ENCODE peak calls at places on chromosomes 7 and 10, in four cellular contexts. P, R, J and S are unnamed samples.

GRCh38 chr10:86082556-86082955 is 284.0 kb downstream of the GRID1 start:
- DNase-seq in R (no peak), J (no peak), P (no peak), S (no peak)

GRCh38 chr10:122279725-122280141 is 8.6 kb downstream of the BTBD16 start:
- DNase-seq in R (peak; percentile 59), P (no peak), J (peak; percentile 28), S (peak; percentile 63)

GRCh38 chr10:73439605-73440298 is 6.4 kb upstream of the MSS51 start:
- DNase-seq in R (peak; percentile 24), P (no peak), J (peak; percentile 81), S (no peak)

GRCh38 chr7:81004098-81004497 is 85.2 kb upstream of the SEMA3C start:
- DNase-seq in P (no peak), J (peak; percentile 81), R (no peak), S (no peak)

GRCh38 chr10:121265320-121265719 is 332.9 kb downstream of the FGFR2 start:
- DNase-seq in R (no peak), J (no peak), P (no peak), S (no peak)

GRCh38 chr7:66627876-66628360 is 763 bp upstream of the KCTD7 start:
- DNase-seq in P (no peak), R (no peak), J (no peak), S (no peak)

GRCh38 chr10:120423350-120424197 is 33.5 kb upstream of the PLPP4 start:
- DNase-seq in R (peak; percentile 46), J (peak; percentile 13), P (peak; percentile 12), S (no peak)

GRCh38 chr10:96612052-96612830 is 25.4 kb upstream of the TM9SF3 start:
- DNase-seq in R (no peak), P (no peak), J (no peak), S (no peak)

GRCh38 chr7:33177876-33178275 is 48.5 kb downstream of the BBS9 start:
- DNase-seq in R (no peak), P (no peak), J (no peak), S (no peak)

GRCh38 chr10:129332476-129332875 is 134.6 kb upstream of the MGMT start:
- DNase-seq in R (no peak), P (no peak), J (peak; percentile 1), S (no peak)

GRCh38 chr7:3668743-3669142 is 367.7 kb downstream of the SDK1 start:
- DNase-seq in J (no peak), R (no peak), P (no peak), S (no peak)

GRCh38 chr7:3670898-3671297 is 369.8 kb downstream of the SDK1 start:
- DNase-seq in J (no peak), P (no peak), R (no peak), S (no peak)

GRCh38 chr7:3678411-3678810 is 377.4 kb downstream of the SDK1 start:
- DNase-seq in J (no peak), P (no peak), R (no peak), S (no peak)

GRCh38 chr7:3673524-3673923 is 372.5 kb downstream of the SDK1 start:
- DNase-seq in P (peak; percentile 14), J (peak; percentile 6), R (no peak), S (no peak)
- TF ChIP-seq CTCF in P (peak; percentile 50), J (peak; percentile 17), R (peak; percentile 42), S (no peak)

DNA sequence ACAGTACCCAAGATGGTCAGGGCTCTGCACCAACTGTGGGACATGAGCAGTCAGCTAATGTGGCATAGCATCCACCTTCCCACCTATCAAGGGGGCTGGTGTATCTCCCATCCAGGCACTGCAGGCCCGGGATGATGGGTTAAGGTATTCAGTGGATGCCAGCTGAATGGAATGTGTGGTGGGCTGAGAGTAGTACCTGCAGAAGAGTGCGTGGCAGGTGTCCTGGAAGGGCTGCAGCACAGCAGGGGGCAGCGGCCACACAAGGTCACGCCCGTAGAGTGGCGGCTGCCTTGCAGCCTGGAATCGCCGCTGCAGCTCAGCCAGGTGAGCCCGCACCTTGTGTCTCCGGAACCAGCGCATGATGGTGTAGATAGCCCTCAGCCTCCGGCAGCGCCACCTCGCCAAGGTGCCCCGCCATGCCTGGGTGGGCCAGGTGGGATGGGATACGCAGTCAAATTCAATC is 13.3 kb downstream of the MYO1G start:
- DNase-seq in J (no peak), R (no peak), P (no peak), S (no peak)
- TF ChIP-seq CTCF in J (no peak), R (no peak), P (no peak), S (no peak)

GRCh38 chr10:11787374-11787773 is 35.8 kb upstream of the PROSER2 start:
- DNase-seq in P (no peak), J (no peak), R (no peak), S (no peak)

GRCh38 chr10:11781114-11781513 is 38.9 kb downstream of the ECHDC3 start:
- DNase-seq in P (no peak), J (no peak), R (no peak), S (no peak)

GRCh38 chr10:11783558-11783865 is 39.6 kb upstream of the PROSER2 start:
- DNase-seq in R (no peak), J (no peak), P (no peak), S (no peak)

GRCh38 chr10:11787846-11788245 is 35.3 kb upstream of the PROSER2 start:
- DNase-seq in R (no peak), P (no peak), J (no peak), S (no peak)

GRCh38 chr10:11782793-11783557 is 40.2 kb upstream of the PROSER2 start:
- DNase-seq in J (peak; percentile 58), P (no peak), R (no peak), S (no peak)
- TF ChIP-seq CTCF in J (peak; percentile 77), P (peak; percentile 78), R (peak; percentile 77), S (peak; percentile 44)

GRCh38 chr10:79378383-79378646 is 31.0 kb downstream of the PPIF start:
- DNase-seq in J (no peak), P (no peak), R (no peak), S (peak; percentile 49)

GRCh38 chr10:79380125-79380917 is 33.1 kb downstream of the PPIF start:
- DNase-seq in J (peak; percentile 44), R (no peak), P (no peak), S (peak; percentile 88)

GRCh38 chr10:79378647-79379511 is 31.6 kb downstream of the PPIF start:
- DNase-seq in P (no peak), R (no peak), J (no peak), S (peak; percentile 55)

GRCh38 chr10:79380918-79381775 is 33.9 kb downstream of the PPIF start:
- DNase-seq in P (no peak), R (no peak), J (no peak), S (peak; percentile 70)

DNA sequence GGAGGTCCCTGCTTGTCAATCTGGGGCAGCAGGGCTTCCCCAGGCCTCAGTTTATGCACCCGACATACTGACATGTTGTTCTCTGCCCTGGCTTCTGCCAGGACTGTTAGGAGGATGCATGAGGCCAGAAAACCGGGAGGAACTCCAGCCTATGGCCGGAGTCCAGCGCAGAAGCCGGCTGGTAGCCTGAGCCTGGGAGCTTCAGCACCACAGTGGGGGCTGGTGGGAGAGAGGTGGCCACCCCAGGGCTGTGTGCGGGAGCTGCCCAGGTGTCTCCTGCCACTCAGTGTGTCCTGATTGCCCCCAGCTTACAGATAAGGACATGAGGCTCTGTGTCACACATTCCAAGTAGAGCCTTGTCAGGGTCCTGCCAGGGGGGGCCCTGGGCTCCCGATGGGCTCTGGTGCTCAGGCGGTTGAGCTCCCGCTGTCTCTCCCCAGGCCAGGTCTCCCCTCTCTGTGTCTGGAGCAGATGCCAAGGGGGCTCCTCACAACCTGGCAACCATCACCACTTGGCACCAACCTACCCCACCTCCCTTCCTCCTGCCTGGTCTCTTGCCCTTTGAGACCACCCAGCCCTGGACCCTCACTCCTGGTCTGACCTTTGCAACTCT is 32.3 kb downstream of the PPIF start:
- DNase-seq in P (peak; percentile 58), J (no peak), R (no peak), S (no peak)
- TF ChIP-seq CTCF in P (no peak), J (no peak), R (no peak), S (no peak)

DNA sequence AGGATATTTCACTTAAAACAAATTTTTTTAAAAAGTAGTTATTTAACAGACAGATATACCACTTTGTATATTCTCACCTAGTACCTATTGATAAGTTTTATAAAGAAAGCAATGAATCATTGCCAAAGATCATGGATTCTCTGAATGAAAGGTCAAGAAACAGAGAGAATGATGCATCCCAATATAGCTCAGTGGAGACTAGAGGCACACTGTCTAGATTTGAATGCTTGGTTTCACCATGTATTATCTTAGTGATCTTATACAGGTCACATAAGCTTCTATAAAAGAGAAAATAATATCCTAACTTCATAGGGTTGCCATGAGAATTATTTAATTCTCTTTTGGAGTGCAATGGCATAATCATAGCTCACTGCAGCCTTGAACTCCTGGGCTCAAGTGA is 87.0 kb upstream of the LRRN3 start:
- DNase-seq in P (no peak), J (no peak), R (no peak), S (no peak)
- TF ChIP-seq CTCF in P (no peak), J (no peak), R (no peak), S (no peak)

DNA sequence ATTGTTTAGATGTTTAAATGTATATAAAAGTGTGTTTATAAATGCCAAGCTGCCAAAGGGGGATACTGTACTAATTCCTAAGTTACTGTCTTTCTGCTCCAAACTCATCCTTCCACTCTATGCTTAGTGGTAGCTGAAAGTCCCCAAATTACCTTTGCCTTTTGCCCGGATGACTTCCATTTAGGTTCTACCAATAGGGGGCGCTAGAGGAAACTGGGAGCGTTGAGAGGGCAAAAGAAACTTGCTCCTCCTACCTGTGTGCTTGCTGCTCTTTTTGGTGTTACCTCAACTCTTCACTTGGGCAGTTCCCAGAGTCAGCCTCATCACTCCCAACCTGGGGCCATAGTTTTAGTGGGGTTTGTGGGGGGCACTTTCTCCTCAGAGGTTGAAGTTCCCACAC is 5.9 kb upstream of the OR2A25 start:
- DNase-seq in P (no peak), R (no peak), J (no peak), S (no peak)
- TF ChIP-seq CTCF in P (no peak), R (no peak), J (peak; percentile 3), S (no peak)

DNA sequence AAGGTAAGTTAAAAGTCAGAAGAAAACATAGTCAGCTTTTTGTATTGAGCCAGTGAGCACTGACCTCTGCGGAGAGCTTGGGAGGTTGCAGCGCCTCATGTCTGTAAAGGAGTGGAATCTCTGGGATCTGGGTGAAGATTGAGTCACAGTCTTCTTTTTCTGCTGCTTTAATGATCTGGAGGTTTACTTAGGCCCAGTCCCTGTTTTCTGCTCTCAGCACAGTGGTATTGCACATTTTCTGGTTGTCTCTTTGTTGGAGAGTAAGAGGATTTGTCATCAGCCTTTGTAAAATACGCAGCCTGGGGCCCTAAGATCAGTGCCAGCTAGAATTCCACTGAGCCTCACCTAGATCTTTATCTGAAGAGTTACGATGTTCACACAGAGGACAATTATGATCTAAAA is 58.3 kb upstream of the GJD4 start:
- DNase-seq in P (no peak), R (no peak), J (peak; percentile 61), S (no peak)
- TF ChIP-seq CTCF in P (no peak), R (no peak), J (peak; percentile 6), S (no peak)

DNA sequence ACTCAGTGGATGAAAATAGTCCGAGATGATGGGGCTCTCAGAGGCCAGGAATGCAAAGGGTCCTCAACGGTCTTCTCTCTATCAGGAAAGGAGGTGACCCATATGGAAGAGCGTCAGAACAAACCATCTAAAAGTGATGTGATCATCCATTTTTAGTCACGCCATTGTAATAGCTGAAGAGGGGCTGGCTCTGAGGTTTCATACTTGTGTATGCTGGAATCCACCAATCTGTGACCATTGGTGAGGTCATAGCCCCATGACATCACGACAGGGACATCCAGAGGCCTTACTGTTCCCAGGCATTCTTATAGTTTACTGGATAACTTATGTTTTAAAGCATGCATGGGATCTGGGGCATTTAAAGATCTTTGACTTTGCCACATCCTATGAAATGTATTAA is 83.6 kb downstream of the C10orf90 start:
- DNase-seq in R (no peak), P (no peak), J (no peak), S (no peak)
- TF ChIP-seq CTCF in R (no peak), P (no peak), J (no peak), S (no peak)

GRCh38 chr10:11035318-11035920 is 17.7 kb downstream of the CELF2 start:
- DNase-seq in P (no peak), R (peak; percentile 31), J (peak; percentile 79), S (no peak)
- TF ChIP-seq CTCF in P (no peak), R (no peak), J (no peak), S (no peak)